ENCODE peak calls at places on chromosomes 6 and 20, in ten cellular contexts. M is AG09309; J is CD4-positive, alpha-beta T cell; E is IMR-90; V is H9; U is RWPE1; P is body of pancreas; O is uterus; L is left ventricle myocardium inferior; H is tibial artery. Z is an unnamed sample.

GRCh38 chr6:9875605-9876353 is 539.1 kb downstream of the TFAP2A start:
- DNase-seq in O (no peak), P (no peak), L (no peak), H (no peak), M (no peak), V (no peak), U (no peak), E (peak), J (no peak), Z (no peak)

GRCh38 chr6:49462927-49463611 is at the start of the genes CENPQ and MMUT:
- DNase-seq in J (peak), M (peak), P (peak), U (peak), L (peak), H (peak), E (peak), O (peak), V (peak), Z (peak)

GRCh38 chr20:32210206-32210605 is 2.5 kb downstream of the POFUT1 start:
- DNase-seq in J (no peak), E (peak), H (no peak), M (no peak), L (no peak), V (no peak), U (no peak), P (no peak), O (no peak), Z (no peak)

GRCh38 chr6:37658121-37658520 is 39.6 kb downstream of the MDGA1 start:
- DNase-seq in M (no peak), V (no peak), H (no peak), L (no peak), P (no peak), U (no peak), J (no peak), O (no peak), E (no peak), Z (peak)

GRCh38 chr6:156984178-156984738 is 207.1 kb downstream of the ARID1B start:
- DNase-seq in M (no peak), V (no peak), O (no peak), P (no peak), E (no peak), H (no peak), L (no peak), U (peak), J (no peak), Z (no peak)

GRCh38 chr6:84685983-84686584 is 78.3 kb downstream of the TBX18 start:
- DNase-seq in O (no peak), M (no peak), V (no peak), L (no peak), U (peak), P (no peak), E (peak), J (no peak), H (no peak), Z (no peak)

GRCh38 chr6:41657131-41658094 is 19.1 kb downstream of the MDFI start:
- DNase-seq in P (no peak), O (no peak), V (no peak), L (no peak), E (no peak), H (no peak), J (no peak), M (no peak), U (no peak), Z (no peak)

GRCh38 chr6:121823437-121823851 is 388.0 kb downstream of the GJA1 start:
- DNase-seq in O (no peak), M (no peak), H (no peak), U (peak), P (no peak), L (no peak), J (no peak), V (peak), E (peak), Z (no peak)

GRCh38 chr6:154347981-154348380 is 8.6 kb downstream of the IPCEF1 start:
- DNase-seq in M (no peak), O (no peak), H (no peak), P (no peak), V (no peak), J (no peak), E (peak), U (no peak), L (no peak), Z (no peak)

GRCh38 chr6:165178056-165178455 is 131.3 kb downstream of the C6orf118 start:
- DNase-seq in H (no peak), P (no peak), J (no peak), L (no peak), V (no peak), U (peak), O (no peak), M (peak), E (no peak), Z (no peak)

GRCh38 chr6:111842271-111842822 is 30.9 kb downstream of the FYN start:
- DNase-seq in M (no peak), V (no peak), E (no peak), U (no peak), P (no peak), L (no peak), J (no peak), O (no peak), H (no peak), Z (no peak)

GRCh38 chr6:31805939-31806469 is 762 bp downstream of the LSM2 start:
- DNase-seq in P (no peak), V (no peak), O (no peak), J (no peak), U (no peak), H (no peak), L (no peak), M (no peak), E (no peak), Z (no peak)

GRCh38 chr6:50520862-50521261 is 192.5 kb upstream of the TFAP2D start:
- DNase-seq in M (no peak), J (no peak), O (no peak), V (no peak), L (no peak), E (no peak), P (no peak), U (no peak), H (no peak), Z (no peak)

GRCh38 chr6:105798057-105798456 is 288.1 kb upstream of the PRDM1 start:
- DNase-seq in J (no peak), E (peak), P (peak), U (no peak), V (no peak), H (peak), M (peak), L (no peak), O (peak), Z (no peak)

GRCh38 chr20:63406617-63407245 is 45.6 kb upstream of the CHRNA4 start:
- DNase-seq in J (no peak), U (no peak), E (no peak), O (no peak), V (no peak), H (no peak), M (no peak), L (no peak), P (no peak), Z (no peak)

GRCh38 chr6:56087421-56087820 is 160.0 kb downstream of the COL21A1 start:
- DNase-seq in U (no peak), V (no peak), M (no peak), E (peak), H (no peak), J (no peak), O (no peak), L (no peak), P (no peak), Z (no peak)

GRCh38 chr6:40355532-40355931 is 231.6 kb downstream of the LRFN2 start:
- DNase-seq in H (no peak), J (no peak), P (no peak), U (no peak), M (no peak), L (no peak), E (no peak), V (no peak), O (no peak), Z (no peak)

GRCh38 chr6:14924126-14925024 is 321.5 kb upstream of the JARID2 start:
- DNase-seq in P (peak), L (no peak), V (peak), U (no peak), O (no peak), J (no peak), H (no peak), E (peak), M (no peak), Z (peak)

GRCh38 chr20:35279040-35279439 is 1.1 kb upstream of the MMP24OS start:
- DNase-seq in P (peak), V (no peak), H (no peak), E (peak), L (no peak), O (no peak), U (peak), M (no peak), J (no peak), Z (no peak)

GRCh38 chr20:3093861-3094361 is 9.4 kb upstream of the AVP start:
- DNase-seq in P (no peak), E (no peak), U (no peak), V (no peak), M (no peak), L (no peak), H (no peak), O (no peak), J (peak), Z (no peak)

DNA sequence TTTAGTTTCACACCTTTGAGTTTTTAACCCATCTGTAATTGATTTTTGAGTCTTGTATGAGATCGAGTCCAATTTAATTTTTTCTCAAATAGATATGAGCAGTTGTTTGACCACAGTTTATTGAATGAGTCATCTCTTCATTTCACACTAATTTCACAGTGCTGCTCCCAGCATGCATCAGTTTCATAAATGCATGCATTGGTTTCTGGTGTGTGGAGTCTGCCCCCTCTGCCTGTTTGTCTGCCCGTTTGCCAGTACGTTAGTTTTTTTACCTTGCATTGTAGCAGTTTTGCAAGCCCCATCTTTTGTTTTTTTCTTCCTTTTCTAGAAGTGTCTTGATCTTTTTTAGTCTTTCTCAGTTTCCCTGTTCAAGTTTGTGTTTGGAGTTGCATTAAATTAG is 11.9 kb downstream of the SLX4IP start:
- DNase-seq in H (no peak), O (no peak), E (peak), J (peak), U (peak), M (peak), V (no peak), L (no peak), P (no peak), Z (no peak)
- TF ChIP-seq CTCF in H (no peak), O (no peak), E (no peak), J (no peak), U (no peak), M (no peak), V (no peak), L (no peak), P (no peak), Z (no peak)

GRCh38 chr6:20747996-20748395 is 213.7 kb downstream of the CDKAL1 start:
- DNase-seq in P (no peak), U (no peak), H (no peak), V (no peak), M (no peak), L (no peak), J (no peak), O (no peak), E (no peak), Z (no peak)

GRCh38 chr6:20746024-20746423 is 211.8 kb downstream of the CDKAL1 start:
- DNase-seq in E (no peak), M (no peak), J (no peak), L (no peak), U (peak), P (no peak), O (no peak), V (no peak), H (no peak), Z (no peak)

GRCh38 chr6:20741490-20741889 is 207.2 kb downstream of the CDKAL1 start:
- DNase-seq in O (no peak), H (no peak), L (no peak), P (no peak), U (no peak), V (no peak), J (no peak), M (no peak), E (no peak), Z (no peak)

GRCh38 chr6:20746805-20747204 is 212.5 kb downstream of the CDKAL1 start:
- DNase-seq in M (no peak), O (no peak), U (no peak), E (no peak), P (no peak), J (no peak), L (no peak), H (no peak), V (no peak), Z (no peak)

GRCh38 chr6:20744911-20745557 is 210.8 kb downstream of the CDKAL1 start:
- DNase-seq in O (no peak), V (no peak), H (no peak), E (no peak), M (no peak), P (no peak), L (no peak), U (no peak), J (no peak), Z (no peak)
- TF ChIP-seq CTCF in O (no peak), V (no peak), H (no peak), E (no peak), M (no peak), P (no peak), L (no peak), U (no peak), J (no peak), Z (no peak)

GRCh38 chr6:119962505-119962904 is 612.9 kb upstream of the MAN1A1 start:
- DNase-seq in L (no peak), V (no peak), U (no peak), H (no peak), P (no peak), M (no peak), O (no peak), E (no peak), J (no peak), Z (no peak)

GRCh38 chr6:119965900-119966299 is 616.3 kb upstream of the MAN1A1 start:
- DNase-seq in L (no peak), H (no peak), V (no peak), M (no peak), P (no peak), O (no peak), E (no peak), J (no peak), U (no peak), Z (no peak)

DNA sequence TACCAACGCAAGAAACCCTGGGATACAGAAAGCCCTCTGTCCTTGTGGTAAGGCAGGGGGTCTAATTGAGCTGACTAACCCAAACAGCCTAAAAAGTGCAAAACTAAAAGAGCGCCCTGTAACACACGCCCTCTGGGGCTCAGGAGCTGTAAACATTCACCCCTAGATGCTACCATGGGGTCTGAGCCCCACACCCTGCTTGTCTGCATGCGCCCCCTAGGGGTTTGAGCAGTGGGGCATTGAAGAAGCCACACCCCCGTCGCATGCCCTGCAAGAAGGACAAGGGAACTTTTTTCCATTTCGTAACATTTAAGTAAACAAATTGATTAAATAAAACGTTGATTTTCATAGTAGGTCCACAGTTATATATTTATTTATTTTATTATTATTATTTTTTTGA is 616.9 kb upstream of the MAN1A1 start:
- DNase-seq in H (no peak), L (no peak), E (no peak), V (peak), U (no peak), P (no peak), M (no peak), O (no peak), J (no peak), Z (no peak)
- TF ChIP-seq CTCF in H (no peak), L (no peak), E (no peak), V (peak), U (no peak), P (no peak), M (no peak), O (no peak), J (no peak), Z (no peak)

GRCh38 chr6:25010917-25011625 is 75.3 kb upstream of the RIPOR2 start:
- DNase-seq in P (no peak), J (no peak), O (no peak), L (no peak), V (no peak), U (no peak), M (no peak), H (no peak), E (peak), Z (no peak)

GRCh38 chr6:25014806-25015560 is 79.2 kb upstream of the RIPOR2 start:
- DNase-seq in J (peak), U (no peak), M (peak), P (peak), L (no peak), O (peak), H (no peak), V (no peak), E (peak), Z (no peak)

GRCh38 chr6:25012657-25013056 is 76.9 kb upstream of the RIPOR2 start:
- DNase-seq in O (no peak), E (peak), J (no peak), V (no peak), P (no peak), H (no peak), M (peak), L (no peak), U (no peak), Z (no peak)

GRCh38 chr6:25014375-25014774 is 78.6 kb upstream of the RIPOR2 start:
- DNase-seq in M (no peak), P (no peak), H (no peak), U (no peak), L (no peak), E (no peak), O (no peak), J (no peak), V (no peak), Z (no peak)

GRCh38 chr6:25013249-25013648 is 77.5 kb upstream of the RIPOR2 start:
- DNase-seq in M (no peak), O (no peak), V (no peak), J (no peak), P (no peak), U (no peak), L (no peak), E (no peak), H (no peak), Z (no peak)
- TF ChIP-seq CTCF in M (peak), O (no peak), V (peak), J (no peak), P (no peak), U (no peak), L (no peak), E (no peak), H (no peak), Z (no peak)

GRCh38 chr6:8462169-8462568 is 26.8 kb upstream of the SLC35B3 start:
- DNase-seq in H (no peak), P (no peak), U (no peak), L (no peak), M (no peak), O (no peak), E (no peak), V (no peak), J (no peak), Z (no peak)
- TF ChIP-seq CTCF in H (no peak), P (no peak), U (no peak), L (no peak), M (no peak), O (no peak), E (no peak), V (no peak), J (no peak), Z (no peak)

DNA sequence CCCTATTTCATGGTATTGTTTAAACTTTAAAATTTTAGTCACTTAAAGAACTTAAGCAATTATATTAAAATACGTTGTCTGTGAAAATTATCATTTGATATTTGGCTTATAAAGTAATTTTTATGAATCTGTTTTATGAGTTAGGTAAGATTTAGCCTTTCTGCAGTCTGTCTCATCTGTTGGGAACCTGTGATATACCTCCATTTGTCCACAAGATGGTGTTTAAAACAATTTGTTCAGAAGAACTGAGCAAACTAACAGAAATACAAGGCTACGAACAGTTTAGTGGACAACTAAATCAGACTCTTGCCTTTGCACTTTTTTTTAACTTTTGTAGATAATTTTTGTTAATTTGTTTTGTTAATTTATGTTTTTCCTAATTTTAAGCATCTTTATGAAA is 92.4 kb downstream of the COL9A1 start:
- DNase-seq in V (no peak), H (no peak), U (peak), P (no peak), L (no peak), O (no peak), E (no peak), J (no peak), M (no peak), Z (no peak)
- TF ChIP-seq CTCF in V (peak), H (no peak), U (peak), P (peak), L (peak), O (no peak), E (no peak), J (no peak), M (peak), Z (no peak)

GRCh38 chr6:26538572-26538902 is 371 bp downstream of the HMGN4 start:
- DNase-seq in L (no peak), E (peak), M (no peak), O (no peak), V (no peak), H (no peak), P (no peak), J (no peak), U (peak), Z (no peak)

GRCh38 chr6:26545617-26546016 is 7.5 kb downstream of the HMGN4 start:
- DNase-seq in E (no peak), P (no peak), H (no peak), J (no peak), V (no peak), O (no peak), M (no peak), U (no peak), L (no peak), Z (no peak)

GRCh38 chr6:26538936-26539615 is 910 bp downstream of the HMGN4 start:
- DNase-seq in P (no peak), L (no peak), O (no peak), U (peak), V (no peak), J (no peak), H (no peak), E (no peak), M (no peak), Z (no peak)

GRCh38 chr6:26544473-26544872 is 6.3 kb downstream of the HMGN4 start:
- DNase-seq in H (no peak), L (no peak), J (no peak), O (no peak), E (no peak), U (no peak), V (no peak), P (no peak), M (no peak), Z (no peak)

DNA sequence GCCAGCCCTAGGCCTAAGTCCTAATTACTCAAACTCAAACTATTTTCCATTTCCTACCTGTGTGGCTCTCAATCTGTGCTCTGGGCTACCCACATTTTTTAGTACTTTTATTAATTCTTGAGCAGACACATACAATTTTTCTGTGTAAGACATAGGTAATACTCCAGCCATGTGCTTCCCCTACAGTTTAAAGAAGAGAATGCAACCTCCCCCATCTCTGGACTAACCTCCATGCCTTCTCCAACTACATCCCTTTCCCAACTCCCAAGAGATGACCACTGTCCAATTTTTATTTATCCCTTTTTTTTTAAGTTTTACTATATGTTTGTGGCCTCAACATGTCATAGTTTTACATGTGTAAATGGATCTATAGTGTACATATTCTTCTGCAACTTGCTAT is 5.8 kb downstream of the HMGN4 start:
- DNase-seq in H (no peak), P (no peak), O (no peak), V (no peak), J (no peak), U (peak), M (no peak), L (no peak), E (peak), Z (no peak)
- TF ChIP-seq CTCF in H (peak), P (peak), O (no peak), V (peak), J (peak), U (peak), M (peak), L (peak), E (peak), Z (peak)

GRCh38 chr20:62068997-62069396 is 3.3 kb upstream of the TAF4 start:
- DNase-seq in P (no peak), E (no peak), J (no peak), O (no peak), U (no peak), V (no peak), M (no peak), H (no peak), L (no peak), Z (no peak)
- TF ChIP-seq CTCF in P (no peak), E (no peak), J (no peak), O (no peak), U (no peak), V (peak), M (no peak), H (no peak), L (no peak), Z (no peak)

GRCh38 chr6:44104661-44105060 is 22.6 kb downstream of the MRPL14 start:
- DNase-seq in E (no peak), M (no peak), P (peak), J (no peak), L (peak), O (no peak), U (no peak), V (no peak), H (no peak), Z (no peak)
- TF ChIP-seq CTCF in E (no peak), M (no peak), P (no peak), J (no peak), L (no peak), O (no peak), U (no peak), V (no peak), H (no peak), Z (no peak)